ENCODE peak calls at places on chromosomes 3 and 15, in five cellular contexts. O, S, R, H and J are unnamed samples.

GRCh38 chr15:33742807-33743206 is 225.5 kb upstream of the CHRM5 start:
- DNase-seq in H (no peak), R (no peak), O (no peak), S (no peak), J (peak)

GRCh38 chr3:82376883-82377282 is 615.4 kb upstream of the GBE1 start:
- DNase-seq in R (no peak), S (no peak), O (no peak), H (no peak), J (no peak)

GRCh38 chr3:167917969-167918368 is 177.8 kb downstream of the GOLIM4 start:
- DNase-seq in O (no peak), S (no peak), H (no peak), R (no peak), J (no peak)

GRCh38 chr15:78921517-78921916 is 23.3 kb downstream of the CTSH start:
- DNase-seq in S (no peak), O (no peak), H (no peak), R (no peak), J (no peak)

GRCh38 chr15:71685420-71685993 is 124.8 kb upstream of the NR2E3 start:
- DNase-seq in S (no peak), R (no peak), O (no peak), H (no peak), J (no peak)

GRCh38 chr15:56879502-56879901 is 38.9 kb upstream of the TCF12 start:
- DNase-seq in O (no peak), R (no peak), H (no peak), S (no peak), J (no peak)

GRCh38 chr3:52248816-52249547 is 3.4 kb downstream of the PPM1M start:
- DNase-seq in R (no peak), S (no peak), O (peak), H (peak), J (no peak)

GRCh38 chr3:30644615-30645014 is 38.2 kb downstream of the TGFBR2 start:
- DNase-seq in R (no peak), O (no peak), S (no peak), H (peak), J (no peak)

GRCh38 chr15:33104276-33104675 is 90.2 kb downstream of the FMN1 start:
- DNase-seq in H (no peak), O (no peak), S (peak), R (no peak), J (peak)

GRCh38 chr3:127544151-127544805 is 46.3 kb downstream of the TPRA1 start:
- DNase-seq in H (peak), R (peak), O (peak), S (peak), J (peak)

GRCh38 chr3:44981220-44981619 is 5.2 kb downstream of the EXOSC7 start:
- DNase-seq in R (no peak), O (no peak), H (no peak), S (no peak), J (peak)

GRCh38 chr3:190229632-190230424 is 92.4 kb downstream of the CLDN1 start:
- DNase-seq in O (no peak), H (no peak), S (no peak), R (no peak), J (peak)

GRCh38 chr3:41519746-41520145 is 320.4 kb downstream of the CTNNB1 start:
- DNase-seq in H (no peak), S (no peak), R (no peak), O (no peak), J (no peak)

GRCh38 chr15:58038426-58039106 is 26.9 kb downstream of the ALDH1A2 start:
- DNase-seq in R (peak), S (no peak), O (no peak), H (no peak), J (peak)

GRCh38 chr3:50356553-50356952 is 2.8 kb downstream of the TMEM115 start:
- DNase-seq in S (no peak), O (no peak), R (no peak), H (no peak), J (peak)